ENCODE peak calls at places on chromosomes 13 and 19, in six cellular contexts. W is A549, S is K562, C is endothelial cell of umbilical vein, F is HepG2, U is GM12878. O is an unnamed sample.

GRCh38 chr19:11555246-11555645 is 3.8 kb downstream of the ELOF1 start:
- DNase-seq in W (no peak), S (no peak), C (no peak), F (no peak), U (no peak), O (no peak)

GRCh38 chr13:113650275-113650674 is 7.7 kb downstream of the ATP4B start:
- DNase-seq in W (no peak), S (no peak), C (no peak), F (no peak), U (no peak), O (no peak)

GRCh38 chr19:45087531-45087930 is 5.4 kb upstream of the PPP1R37 start:
- DNase-seq in W (no peak), S (no peak), C (no peak), F (no peak), U (no peak), O (peak; percentile 20)

GRCh38 chr19:18379803-18380747 is 5.9 kb upstream of the GDF15 start:
- DNase-seq in W (peak; percentile 84), S (peak; percentile 45), C (no peak), F (peak; percentile 98), U (no peak), O (no peak)

GRCh38 chr19:43581467-43581866 is 5.9 kb downstream of the PINLYP start:
- DNase-seq in W (no peak), S (no peak), C (no peak), F (no peak), U (no peak), O (no peak)

GRCh38 chr19:42254850-42255765 is at the start of gene ERF:
- DNase-seq in W (peak; percentile 96), S (peak; percentile 91), C (peak; percentile 93), F (peak; percentile 74), U (peak; percentile 45), O (peak; percentile 87)

GRCh38 chr19:18733196-18733647 is 49.7 kb downstream of the CRTC1 start:
- DNase-seq in W (no peak), S (no peak), C (no peak), F (peak; percentile 18), U (no peak), O (no peak)

GRCh38 chr19:1171755-1172352 is 2.2 kb downstream of the SBNO2 start:
- DNase-seq in W (no peak), S (no peak), C (no peak), F (no peak), U (no peak), O (no peak)

GRCh38 chr19:7125221-7125620 is 55.7 kb downstream of the ZNF557 start:
- DNase-seq in W (no peak), S (no peak), C (no peak), F (no peak), U (no peak), O (no peak)

GRCh38 chr19:4295972-4296771 is 6.0 kb downstream of the TMIGD2 start:
- DNase-seq in W (no peak), S (no peak), C (peak; percentile 18), F (no peak), U (no peak), O (peak; percentile 16)

GRCh38 chr13:41952749-41953148 is 8.2 kb downstream of the VWA8 start:
- DNase-seq in W (no peak), S (no peak), C (no peak), F (no peak), U (no peak), O (no peak)

GRCh38 chr19:53868091-53868891 is 608 bp downstream of the MYADM start:
- DNase-seq in W (peak; percentile 91), S (peak; percentile 59), C (peak; percentile 40), F (peak; percentile 47), U (no peak), O (peak; percentile 53)

GRCh38 chr19:19459707-19460251 is 54.3 kb downstream of the GATAD2A start:
- DNase-seq in W (no peak), S (no peak), C (peak; percentile 73), F (no peak), U (no peak), O (no peak)

GRCh38 chr13:27481766-27482165 is 31.4 kb upstream of the MTIF3 start:
- DNase-seq in W (peak; percentile 19), S (peak; percentile 65), C (peak; percentile 28), F (peak; percentile 37), U (no peak), O (peak; percentile 56)

GRCh38 chr13:109857325-109857724 is 70.9 kb upstream of the IRS2 start:
- DNase-seq in W (no peak), S (no peak), C (no peak), F (no peak), U (no peak), O (no peak)

GRCh38 chr19:6239401-6239844 is 40.4 kb downstream of the MLLT1 start:
- DNase-seq in W (no peak), S (peak; percentile 44), C (peak; percentile 77), F (no peak), U (no peak), O (no peak)

GRCh38 chr13:83815598-83815997 is 66.7 kb downstream of the SLITRK1 start:
- DNase-seq in W (no peak), S (no peak), C (no peak), F (no peak), U (no peak), O (no peak)

GRCh38 chr13:106566682-106567420 is 1.1 kb downstream of the ARGLU1 start:
- DNase-seq in W (peak; percentile 35), S (no peak), C (peak; percentile 61), F (peak; percentile 32), U (no peak), O (peak; percentile 80)

GRCh38 chr19:16892868-16893685 is 4.3 kb downstream of the F2RL3 start:
- DNase-seq in W (no peak), S (no peak), C (no peak), F (no peak), U (no peak), O (no peak)

GRCh38 chr13:114203536-114203935 is 24.5 kb downstream of the CFAP97D2 start:
- DNase-seq in W (no peak), S (no peak), C (no peak), F (no peak), U (no peak), O (no peak)

GRCh38 chr13:100836696-100837095 is 162.1 kb upstream of the TMTC4 start:
- DNase-seq in W (no peak), S (no peak), C (peak; percentile 17), F (no peak), U (no peak), O (peak; percentile 61)

GRCh38 chr13:23531446-23531845 is 38.8 kb upstream of the TNFRSF19 start:
- DNase-seq in W (no peak), S (no peak), C (no peak), F (no peak), U (no peak), O (no peak)

GRCh38 chr13:70585109-70585508 is 476.9 kb upstream of the KLHL1 start:
- DNase-seq in W (no peak), S (no peak), C (no peak), F (no peak), U (no peak), O (no peak)

GRCh38 chr13:57627663-57628062 is 3.9 kb upstream of the PCDH17 start:
- DNase-seq in W (no peak), S (peak; percentile 23), C (peak; percentile 51), F (no peak), U (no peak), O (peak; percentile 49)

GRCh38 chr19:57648336-57649003 is 15.5 kb downstream of the ZNF211 start:
- DNase-seq in W (no peak), S (no peak), C (no peak), F (no peak), U (no peak), O (no peak)

GRCh38 chr19:18543814-18544475 is 572 bp upstream of the FKBP8 start:
- DNase-seq in W (peak; percentile 66), S (peak; percentile 90), C (peak; percentile 38), F (peak; percentile 23), U (peak; percentile 72), O (peak; percentile 84)

GRCh38 chr13:26583662-26584061 is 26.2 kb downstream of the WASF3 start:
- DNase-seq in W (no peak), S (no peak), C (no peak), F (no peak), U (no peak), O (no peak)

GRCh38 chr13:42116225-42116624 is 67.8 kb downstream of the DGKH start:
- DNase-seq in W (no peak), S (no peak), C (no peak), F (no peak), U (no peak), O (no peak)

GRCh38 chr19:30722236-30722635 is 350.1 kb downstream of the ZNF536 start:
- DNase-seq in W (no peak), S (no peak), C (no peak), F (no peak), U (no peak), O (no peak)

DNA sequence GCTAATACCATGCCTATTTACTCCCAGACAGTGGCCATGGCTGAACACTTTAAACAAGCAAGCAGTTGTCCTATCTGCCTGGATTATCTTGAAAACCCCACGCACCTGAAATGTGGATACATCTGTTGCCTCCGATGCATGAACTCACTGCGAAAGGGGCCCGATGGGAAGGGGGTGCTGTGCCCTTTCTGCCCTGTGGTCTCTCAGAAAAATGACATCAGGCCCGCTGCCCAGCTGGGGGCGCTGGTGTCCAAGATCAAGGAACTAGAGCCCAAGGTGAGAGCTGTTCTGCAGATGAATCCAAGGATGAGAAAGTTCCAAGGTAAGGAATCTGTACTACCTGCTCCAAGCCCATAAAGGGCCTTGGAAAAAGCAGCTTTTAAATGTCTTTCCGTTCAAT is 8.6 kb downstream of the RFPL4AL1 start:
- DNase-seq in W (no peak), S (peak; percentile 36), C (no peak), F (no peak), U (no peak), O (peak; percentile 9)
- TF ChIP-seq MYC in W (no peak), S (no peak), C (no peak), F (no peak), U (no peak), O (no peak)

DNA sequence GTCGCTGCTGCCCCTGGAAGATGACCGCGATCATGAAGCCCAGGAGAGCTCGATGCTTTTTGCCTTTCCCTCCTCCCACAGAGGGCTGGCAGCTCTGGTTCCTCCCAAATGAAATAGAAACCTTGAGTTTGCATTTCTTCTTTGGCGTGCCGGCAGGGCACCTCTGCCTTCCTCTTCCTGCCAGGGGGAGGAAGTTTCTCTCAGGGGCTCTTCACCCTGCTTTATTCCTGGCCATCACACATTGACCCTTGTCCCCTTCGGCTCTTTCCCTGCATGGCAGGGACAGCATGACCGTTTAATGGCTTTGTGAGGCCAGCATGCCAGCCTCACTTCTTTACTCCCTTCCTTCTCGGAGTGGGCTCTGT is 47.9 kb downstream of the ACTN4 start:
- DNase-seq in W (no peak), S (no peak), C (no peak), F (no peak), U (no peak), O (no peak)
- TF ChIP-seq CTCF in W (no peak), S (no peak), C (no peak), F (no peak), U (no peak), O (no peak)

GRCh38 chr19:48560095-48560530 is 8.1 kb downstream of the SULT2B1 start:
- DNase-seq in W (no peak), S (peak; percentile 47), C (no peak), F (peak; percentile 43), U (no peak), O (peak; percentile 77)
- H3K4me3 ChIP-seq in W (no peak overlapping the region), S (no peak overlapping the region), C (no peak overlapping the region), F (no peak overlapping the region), U (no peak overlapping the region), O (no peak overlapping the region)

DNA sequence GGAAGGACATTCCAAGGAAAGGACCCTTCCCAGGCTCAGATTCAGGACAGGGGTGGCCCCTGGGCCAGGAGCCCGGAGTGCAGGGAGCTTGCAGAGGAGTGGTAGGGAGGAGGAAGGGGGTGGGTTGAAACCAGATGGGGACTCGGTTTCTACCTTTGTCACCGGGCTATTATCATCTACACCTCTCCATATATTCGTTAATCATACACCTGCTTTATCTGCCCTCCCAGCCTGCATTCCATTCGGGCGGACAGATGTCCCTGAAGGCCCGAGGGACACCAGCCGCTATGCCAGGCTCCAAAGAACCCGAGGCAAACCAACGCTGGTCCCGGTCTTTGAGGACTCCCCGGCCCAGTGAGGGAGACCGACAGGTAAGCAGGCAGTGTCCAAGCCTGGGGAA is 15.5 kb upstream of the MYH14 start:
- DNase-seq in W (no peak), S (no peak), C (no peak), F (no peak), U (no peak), O (no peak)
- TF ChIP-seq MYC in W (no peak), S (no peak), C (no peak), F (no peak), U (no peak), O (no peak)